ENCODE peak calls at places on chromosomes 7 and 10, in four cellular contexts. Q, K, T and N are unnamed samples.

GRCh38 chr7:133853706-133854276 is 273.3 kb upstream of the LRGUK start:
- DNase-seq in K (peak), Q (peak), T (peak), N (peak)

GRCh38 chr7:47726047-47726726 is 144.3 kb upstream of the TNS3 start:
- DNase-seq in T (no peak), K (no peak), Q (no peak), N (no peak)

GRCh38 chr10:15563161-15563715 is 156.5 kb downstream of the ITGA8 start:
- DNase-seq in Q (no peak), T (no peak), K (no peak), N (no peak)

GRCh38 chr7:159108491-159108890 is 36.2 kb downstream of the VIPR2 start:
- DNase-seq in Q (no peak), K (no peak), T (no peak), N (no peak)

GRCh38 chr10:95835149-95835860 is 72.5 kb upstream of the CC2D2B start:
- DNase-seq in T (no peak), K (no peak), Q (peak), N (no peak)

GRCh38 chr7:138865843-138866242 is 67.8 kb upstream of the ATP6V0A4 start:
- DNase-seq in T (no peak), K (peak), Q (peak), N (no peak)

GRCh38 chr10:28717659-28718201 is 40.4 kb downstream of the BAMBI start:
- DNase-seq in Q (no peak), T (no peak), K (no peak), N (no peak)

GRCh38 chr10:46312953-46313352 is 26.2 kb downstream of the ANTXRL start:
- DNase-seq in T (no peak), K (no peak), Q (no peak), N (no peak)

GRCh38 chr10:101643546-101643945 is 51.4 kb downstream of the FBXW4 start:
- DNase-seq in Q (no peak), K (no peak), T (no peak), N (no peak)

GRCh38 chr10:49367600-49367999 is 28.3 kb downstream of the DRGX start:
- DNase-seq in K (no peak), T (peak), Q (no peak), N (no peak)

GRCh38 chr10:44012921-44013320 is 364.2 kb upstream of the ZNF32 start:
- DNase-seq in T (no peak), Q (no peak), K (no peak), N (no peak)

GRCh38 chr7:136874393-136875032 is 6.1 kb downstream of the CHRM2 start:
- DNase-seq in T (peak), K (peak), Q (no peak), N (peak)

GRCh38 chr10:89837173-89838001 is 136.0 kb downstream of the KIF20B start:
- DNase-seq in Q (no peak), K (no peak), T (no peak), N (no peak)

GRCh38 chr10:124999433-125000365 is 57.8 kb downstream of the ZRANB1 start:
- DNase-seq in T (no peak), Q (no peak), K (no peak), N (no peak)

GRCh38 chr10:113576853-113577252 is 24.0 kb downstream of the HABP2 start:
- DNase-seq in T (no peak), K (peak), Q (no peak), N (peak)
- TF ChIP-seq SP1 in T (no peak), K (no peak), Q (no peak), N (no peak)

GRCh38 chr7:1558841-1559625 is 3.0 kb upstream of the TMEM184A start:
- DNase-seq in Q (no peak), T (no peak), K (no peak), N (no peak)
- TF ChIP-seq BHLHE40 in Q (no peak), T (no peak), K (no peak), N (no peak)

DNA sequence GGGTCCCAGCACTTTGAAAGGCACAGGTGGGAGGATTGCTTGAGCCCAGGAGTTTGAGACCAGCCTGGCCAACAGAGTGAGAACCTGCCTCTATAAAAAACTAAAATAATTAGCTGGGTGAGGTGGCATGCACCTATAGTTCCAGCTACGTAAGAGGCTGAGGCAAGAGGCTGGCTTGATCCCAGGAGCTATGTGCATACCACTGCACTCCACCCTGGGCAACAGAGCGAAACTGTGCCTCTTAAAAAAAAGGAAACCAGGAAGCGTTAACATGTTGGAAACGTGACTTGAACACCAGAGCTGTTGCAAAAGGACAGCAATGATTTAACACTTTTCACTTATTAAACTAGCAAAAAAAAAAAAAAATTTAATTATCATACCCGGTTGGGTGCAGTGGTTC is 12.6 kb downstream of the BAZ1B start:
- DNase-seq in K (no peak), Q (no peak), T (no peak), N (no peak)
- TF ChIP-seq FOXK2 in K (no peak), Q (no peak), T (no peak), N (no peak)

GRCh38 chr7:157001920-157002818 is 8.3 kb downstream of the MNX1 start:
- DNase-seq in Q (no peak), K (no peak), T (no peak), N (no peak)
- TF ChIP-seq SP1 in Q (no peak), K (no peak), T (no peak), N (no peak)

GRCh38 chr7:54812747-54813146 is 53.7 kb upstream of the SEC61G start:
- DNase-seq in T (no peak), Q (no peak), K (no peak), N (no peak)

GRCh38 chr7:54811925-54812264 is 52.9 kb upstream of the SEC61G start:
- DNase-seq in K (no peak), T (no peak), Q (no peak), N (no peak)

GRCh38 chr7:54810401-54810800 is 51.4 kb upstream of the SEC61G start:
- DNase-seq in Q (no peak), T (no peak), K (no peak), N (no peak)

GRCh38 chr7:54813398-54813797 is 54.4 kb upstream of the SEC61G start:
- DNase-seq in K (no peak), Q (no peak), T (no peak), N (no peak)

DNA sequence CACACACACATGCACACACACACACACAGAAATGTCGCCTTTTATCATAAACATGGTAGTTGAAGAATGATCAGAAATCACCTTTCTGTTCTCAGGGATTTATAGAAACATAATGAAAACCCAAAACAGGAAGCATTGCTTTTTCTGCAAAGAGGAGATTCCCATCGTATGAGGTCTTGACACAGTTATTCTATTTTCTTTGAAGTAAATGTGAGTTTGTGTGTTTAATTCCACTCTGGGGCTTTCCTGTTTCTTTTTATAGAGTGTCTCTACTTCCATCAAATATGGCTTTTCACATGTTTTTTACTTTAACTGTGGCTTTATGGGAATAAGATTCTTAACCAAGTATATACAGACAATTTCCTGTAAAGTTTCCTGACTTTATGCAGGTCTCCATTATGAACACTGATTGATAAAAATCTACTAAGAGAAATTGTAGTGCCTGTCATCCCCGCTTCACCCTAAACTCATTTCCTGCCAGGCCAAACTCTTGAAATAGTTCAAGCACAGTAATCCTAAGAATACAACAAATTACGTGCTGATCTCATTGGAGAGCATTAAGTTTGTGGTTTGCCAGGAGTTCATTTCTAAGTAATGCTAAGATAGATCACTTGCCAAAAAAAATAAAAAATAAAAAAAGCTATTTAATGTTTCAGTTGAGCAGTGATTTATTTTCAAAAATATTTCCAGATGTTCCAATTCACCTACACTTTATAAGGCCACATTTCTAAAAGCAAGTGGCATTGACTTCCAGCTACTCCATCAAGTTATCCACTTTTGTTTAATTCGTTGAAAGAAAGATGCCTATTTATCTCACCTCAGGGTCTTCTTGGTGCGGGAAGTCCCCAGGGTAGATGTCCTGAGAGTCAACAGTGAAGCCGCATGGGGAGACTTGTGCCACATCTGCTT is 52.3 kb upstream of the SEC61G start:
- DNase-seq in K (no peak), T (no peak), Q (no peak), N (no peak)
- TF ChIP-seq BHLHE40 in K (no peak), T (no peak), Q (no peak), N (no peak)